ENCODE peak calls at places on chromosome 12, in six cellular contexts. W is adrenal gland; G is ACHN; Z is stimulated activated CD8-positive, alpha-beta memory T cell treated with anti-CD3 and anti-CD28 coated beads, Interleukin-4, amount 100 ng/mL, for 24 hours; H is stimulated activated CD4-positive, alpha-beta T cell treated with anti-CD3 and anti-CD28 coated beads, Interleukin-15, amount 100 ng/mL, for 24 hours; A is HT-29. K is an unnamed sample.

GRCh38 chr12:27123642-27124041 is 41.3 kb upstream of the C12orf71 start:
- DNase-seq in Z (no peak), W (no peak), A (peak; percentile 48), H (no peak), G (peak; percentile 44), K (no peak)

GRCh38 chr12:81378601-81379000 is 300.7 kb downstream of the ACSS3 start:
- DNase-seq in H (no peak), A (no peak), W (no peak), Z (no peak), G (no peak), K (no peak)

GRCh38 chr12:15186593-15186992 is 34.6 kb downstream of the RERG start:
- DNase-seq in H (no peak), A (no peak), Z (no peak), G (no peak), W (no peak), K (no peak)

GRCh38 chr12:42382013-42382696 is 56.2 kb downstream of the PPHLN1 start:
- DNase-seq in H (no peak), A (no peak), G (no peak), W (no peak), Z (no peak), K (peak; percentile 29)

GRCh38 chr12:90987101-90987500 is 17.7 kb downstream of the EPYC start:
- DNase-seq in Z (no peak), H (no peak), A (peak; percentile 47), W (no peak), G (no peak), K (no peak)

GRCh38 chr12:55019784-55020183 is at the start of gene NEUROD4:
- DNase-seq in G (peak; percentile 82), Z (no peak), H (peak; percentile 14), A (peak; percentile 39), W (peak; percentile 60), K (peak; percentile 56)

GRCh38 chr12:27193106-27193505 is 51.0 kb upstream of the STK38L start:
- DNase-seq in A (no peak), H (no peak), W (no peak), Z (no peak), G (no peak), K (no peak)

GRCh38 chr12:11652351-11653040 is 3.0 kb downstream of the ETV6 start:
- DNase-seq in H (peak; percentile 21), W (peak; percentile 47), G (peak; percentile 33), A (peak; percentile 58), Z (no peak), K (no peak)

GRCh38 chr12:20555771-20556170 is 139.4 kb upstream of the SLCO1C1 start:
- DNase-seq in W (no peak), H (no peak), Z (no peak), G (no peak), A (no peak), K (no peak)

GRCh38 chr12:76417116-76417515 is 68.9 kb upstream of the BBS10 start:
- DNase-seq in Z (no peak), W (no peak), A (no peak), G (no peak), H (no peak), K (no peak)

GRCh38 chr12:110844551-110845395 is 2.0 kb upstream of the CCDC63 start:
- DNase-seq in A (no peak), G (no peak), Z (no peak), W (peak; percentile 83), H (no peak), K (peak; percentile 32)

GRCh38 chr12:45050751-45051489 is at the start of gene DBX2:
- DNase-seq in A (no peak), W (no peak), G (no peak), H (peak; percentile 20), Z (no peak), K (no peak)

GRCh38 chr12:10031771-10032175 is 1.3 kb downstream of the CLEC9A start:
- DNase-seq in G (no peak), W (no peak), A (no peak), H (no peak), Z (no peak), K (peak; percentile 95)

GRCh38 chr12:55068416-55069010 is 48.7 kb downstream of the NEUROD4 start:
- DNase-seq in G (peak; percentile 76), W (peak; percentile 43), A (peak; percentile 62), Z (no peak), H (peak; percentile 13), K (peak; percentile 47)

GRCh38 chr12:89706551-89707348 is 1.9 kb downstream of the ATP2B1 start:
- DNase-seq in G (peak; percentile 54), H (no peak), A (peak; percentile 29), W (peak; percentile 25), Z (no peak), K (no peak)

GRCh38 chr12:71865166-71865713 is 25.7 kb downstream of the TBC1D15 start:
- DNase-seq in G (peak; percentile 90), H (no peak), A (no peak), W (peak; percentile 42), Z (no peak), K (peak; percentile 66)

GRCh38 chr12:115871714-115872113 is 405.8 kb downstream of the MED13L start:
- DNase-seq in Z (no peak), G (peak; percentile 50), W (peak; percentile 31), H (no peak), A (peak; percentile 80), K (no peak)

GRCh38 chr12:6871052-6871957 is 1.8 kb downstream of the SPSB2 start:
- DNase-seq in G (peak; percentile 67), Z (no peak), H (peak; percentile 73), A (peak; percentile 82), W (peak; percentile 35), K (no peak)

GRCh38 chr12:106428379-106428778 is 70.8 kb downstream of the POLR3B start:
- DNase-seq in G (no peak), A (no peak), W (peak; percentile 30), Z (no peak), H (no peak), K (no peak)

GRCh38 chr12:6943387-6943718 is 263 bp upstream of the RNU7-1 start:
- DNase-seq in W (peak; percentile 92), H (peak; percentile 81), A (peak; percentile 95), G (peak; percentile 96), Z (no peak), K (peak; percentile 91)